ENCODE peak calls at places on chromosomes 2 and 18, in four cellular contexts. W, E, B and Z are unnamed samples.
A peak's percentile ranks its signal among the peaks of the same experiment; 100 is the strongest.

GRCh38 chr2:170929686-170930050 is 615 bp downstream of the GORASP2 start:
- DNase-seq in W (peak; percentile 68), E (no peak), B (peak; percentile 45), Z (no peak)

GRCh38 chr2:228474466-228474865 is 293.0 kb upstream of the SPHKAP start:
- DNase-seq in W (no peak), E (no peak), B (peak; percentile 1), Z (no peak)

GRCh38 chr2:205060269-205060668 is 515.0 kb downstream of the PARD3B start:
- DNase-seq in W (no peak), E (no peak), B (peak; percentile 84), Z (no peak)

GRCh38 chr2:112534826-112535225 is 7.4 kb upstream of the POLR1B start:
- DNase-seq in W (no peak), E (no peak), B (no peak), Z (no peak)

GRCh38 chr2:36659872-36660312 is 36.6 kb upstream of the VIT start:
- DNase-seq in W (no peak), E (no peak), B (peak; percentile 61), Z (no peak)

GRCh38 chr2:67318966-67319590 is 78.1 kb upstream of the ETAA1 start:
- DNase-seq in W (no peak), E (no peak), B (peak; percentile 63), Z (no peak)

GRCh38 chr2:2112416-2113131 is 218.5 kb downstream of the MYT1L start:
- DNase-seq in W (no peak), E (no peak), B (no peak), Z (no peak)

GRCh38 chr2:207792244-207792785 is 22.6 kb upstream of the FZD5 start:
- DNase-seq in W (no peak), E (no peak), B (peak; percentile 84), Z (no peak)

GRCh38 chr18:42414756-42415454 is 459.9 kb downstream of the PIK3C3 start:
- DNase-seq in W (no peak), E (no peak), B (peak; percentile 96), Z (no peak)

GRCh38 chr18:12027046-12027445 is 45.7 kb downstream of the IMPA2 start:
- DNase-seq in W (no peak), E (peak; percentile 61), B (no peak), Z (no peak)

GRCh38 chr18:22871809-22872525 is 61.2 kb upstream of the RBBP8 start:
- DNase-seq in W (no peak), E (no peak), B (peak; percentile 83), Z (no peak)

GRCh38 chr2:12173271-12173942 is 427.0 kb downstream of the LPIN1 start:
- DNase-seq in W (no peak), E (no peak), B (no peak), Z (no peak)

GRCh38 chr2:238942080-238942761 is 94.3 kb downstream of the TWIST2 start:
- DNase-seq in W (no peak), E (peak; percentile 51), B (no peak), Z (no peak)

GRCh38 chr2:164479460-164479859 is 141.8 kb downstream of the GRB14 start:
- DNase-seq in W (peak; percentile 48), E (no peak), B (peak; percentile 45), Z (peak; percentile 2)

GRCh38 chr2:47269316-47270232 is 114.5 kb upstream of the STPG4 start:
- DNase-seq in W (no peak), E (peak; percentile 84), B (peak; percentile 99), Z (no peak)

GRCh38 chr2:30459140-30459539 is 12.1 kb downstream of the LCLAT1 start:
- DNase-seq in W (no peak), E (no peak), B (no peak), Z (no peak)

GRCh38 chr2:186534406-186534805 is 48.3 kb downstream of the ZC3H15 start:
- DNase-seq in W (no peak), E (no peak), B (no peak), Z (no peak)

GRCh38 chr2:206274434-206275273 is at the start of gene ZDBF2:
- DNase-seq in W (peak; percentile 78), E (peak; percentile 69), B (peak; percentile 75), Z (peak; percentile 29)

GRCh38 chr2:70893186-70893585 is 42.5 kb upstream of the ATP6V1B1 start:
- DNase-seq in W (no peak), E (no peak), B (no peak), Z (no peak)

GRCh38 chr2:215931256-215931903 is 82.0 kb downstream of the MREG start:
- DNase-seq in W (peak; percentile 59), E (peak; percentile 69), B (peak; percentile 68), Z (peak; percentile 31)

GRCh38 chr2:156455366-156455975 is 19.3 kb downstream of the GPD2 start:
- DNase-seq in W (no peak), E (no peak), B (peak; percentile 58), Z (no peak)

GRCh38 chr2:63538409-63538808 is 49.9 kb downstream of the WDPCP start:
- DNase-seq in W (no peak), E (no peak), B (no peak), Z (no peak)

GRCh38 chr2:63544017-63544627 is 44.2 kb downstream of the WDPCP start:
- DNase-seq in W (no peak), E (no peak), B (peak; percentile 9), Z (no peak)

GRCh38 chr2:63537306-63537705 is 51.0 kb downstream of the WDPCP start:
- DNase-seq in W (no peak), E (no peak), B (peak; percentile 43), Z (no peak)

GRCh38 chr2:63545023-63545422 is 43.3 kb downstream of the WDPCP start:
- DNase-seq in W (no peak), E (no peak), B (no peak), Z (no peak)

GRCh38 chr2:63539416-63540162 is 48.7 kb downstream of the WDPCP start:
- DNase-seq in W (no peak), E (no peak), B (no peak), Z (no peak)
- H3K27ac ChIP-seq in W (no peak overlapping the region), E (no peak overlapping the region), B (no peak overlapping the region), Z (no peak overlapping the region)

GRCh38 chr2:39567507-39567906 is 98.2 kb upstream of the TMEM178A start:
- DNase-seq in W (no peak), E (no peak), B (peak; percentile 95), Z (no peak)

GRCh38 chr2:39568116-39568515 is 97.6 kb upstream of the TMEM178A start:
- DNase-seq in W (no peak), E (no peak), B (no peak), Z (no peak)

GRCh38 chr2:39570614-39571013 is 95.1 kb upstream of the TMEM178A start:
- DNase-seq in W (no peak), E (no peak), B (no peak), Z (no peak)

GRCh38 chr2:39570130-39570555 is 95.6 kb upstream of the TMEM178A start:
- DNase-seq in W (no peak), E (no peak), B (no peak), Z (no peak)

DNA sequence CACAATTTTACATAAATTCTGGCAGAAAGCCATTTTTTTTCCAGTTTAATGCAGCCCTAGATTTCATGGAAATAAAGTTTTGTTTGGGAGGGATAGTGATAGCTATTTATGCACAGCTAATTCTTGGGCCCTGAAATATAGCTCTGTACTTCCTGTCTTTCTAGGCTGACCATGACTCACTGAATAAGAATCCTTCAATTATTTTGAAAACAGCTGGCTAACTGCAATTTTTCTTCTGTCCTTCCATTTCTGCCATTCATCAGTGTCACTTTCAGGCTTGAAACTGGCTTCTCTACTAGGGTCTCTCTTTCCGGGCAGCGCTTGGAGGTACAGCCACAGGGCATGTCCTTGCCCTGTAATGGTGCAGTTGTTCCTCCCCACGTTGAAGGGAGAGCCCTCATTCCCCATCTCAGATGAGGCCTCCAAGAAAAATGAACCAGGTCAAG is 97.1 kb upstream of the TMEM178A start:
- DNase-seq in W (no peak), E (no peak), B (peak; percentile 90), Z (no peak)
- H3K27ac ChIP-seq in W (no peak overlapping the region), E (peak overlapping the region; percentile 64), B (no peak overlapping the region), Z (no peak overlapping the region)

GRCh38 chr2:140737006-140737405 is 1393.8 kb downstream of the LRP1B start:
- DNase-seq in W (no peak), E (no peak), B (no peak), Z (no peak)
- H3K27ac ChIP-seq in W (peak overlapping the region; percentile 27), E (no peak overlapping the region), B (no peak overlapping the region), Z (no peak overlapping the region)

GRCh38 chr2:240920783-240921231 is 14.7 kb downstream of the CROCC2 start:
- DNase-seq in W (peak; percentile 3), E (peak; percentile 63), B (no peak), Z (no peak)
- H3K27ac ChIP-seq in W (no peak overlapping the region), E (peak overlapping the region; percentile 37), B (peak overlapping the region; percentile 100), Z (no peak overlapping the region)

DNA sequence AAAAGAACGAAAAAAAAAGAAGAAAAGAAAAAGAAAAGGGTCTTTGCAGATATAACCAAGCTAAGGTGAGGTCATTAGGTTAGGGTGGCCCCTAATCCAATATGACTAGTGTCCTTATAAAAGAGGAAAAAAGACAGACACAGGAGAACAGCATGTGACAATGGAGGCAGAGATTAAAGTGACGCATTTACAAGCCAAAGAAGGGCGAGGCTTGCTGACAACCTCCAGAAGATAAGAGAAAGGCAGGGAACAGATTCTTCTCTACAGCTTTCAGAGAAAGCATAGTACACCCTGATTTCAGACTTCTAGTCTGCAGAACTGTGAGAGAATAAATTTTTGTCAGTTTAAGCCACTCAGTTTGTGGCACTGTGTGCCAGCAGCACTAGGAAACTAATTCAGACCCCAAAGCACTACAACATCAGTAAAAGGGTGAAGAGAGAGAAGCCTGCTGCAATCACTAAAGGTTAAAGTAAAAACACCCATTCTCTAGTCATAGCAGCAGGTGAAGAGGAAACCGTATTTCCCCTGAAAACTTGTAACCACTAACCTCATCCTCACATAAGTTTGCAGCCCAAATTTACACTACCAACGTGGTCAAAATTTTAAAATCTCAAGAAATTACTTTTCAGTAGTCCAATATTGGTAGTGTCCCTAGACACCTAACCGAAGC is 17.6 kb downstream of the REEP1 start:
- DNase-seq in W (no peak), E (no peak), B (no peak), Z (no peak)
- H3K27ac ChIP-seq in W (no peak overlapping the region), E (no peak overlapping the region), B (no peak overlapping the region), Z (no peak overlapping the region)

GRCh38 chr2:28768952-28769351 is 17.3 kb downstream of the PPP1CB start:
- DNase-seq in W (no peak), E (no peak), B (no peak), Z (no peak)
- H3K27ac ChIP-seq in W (no peak overlapping the region), E (no peak overlapping the region), B (no peak overlapping the region), Z (no peak overlapping the region)

GRCh38 chr2:68931149-68931711 is 21.5 kb downstream of the GKN2 start:
- DNase-seq in W (no peak), E (no peak), B (no peak), Z (no peak)

GRCh38 chr2:68934021-68934420 is 18.7 kb downstream of the GKN2 start:
- DNase-seq in W (no peak), E (no peak), B (no peak), Z (no peak)

GRCh38 chr2:68935471-68935870 is 17.2 kb downstream of the GKN2 start:
- DNase-seq in W (no peak), E (no peak), B (no peak), Z (no peak)

GRCh38 chr2:68931799-68932198 is 20.9 kb downstream of the GKN2 start:
- DNase-seq in W (no peak), E (no peak), B (no peak), Z (no peak)

GRCh38 chr2:68932392-68932791 is 20.3 kb downstream of the GKN2 start:
- DNase-seq in W (no peak), E (no peak), B (no peak), Z (no peak)
- H3K27ac ChIP-seq in W (no peak overlapping the region), E (no peak overlapping the region), B (no peak overlapping the region), Z (no peak overlapping the region)

DNA sequence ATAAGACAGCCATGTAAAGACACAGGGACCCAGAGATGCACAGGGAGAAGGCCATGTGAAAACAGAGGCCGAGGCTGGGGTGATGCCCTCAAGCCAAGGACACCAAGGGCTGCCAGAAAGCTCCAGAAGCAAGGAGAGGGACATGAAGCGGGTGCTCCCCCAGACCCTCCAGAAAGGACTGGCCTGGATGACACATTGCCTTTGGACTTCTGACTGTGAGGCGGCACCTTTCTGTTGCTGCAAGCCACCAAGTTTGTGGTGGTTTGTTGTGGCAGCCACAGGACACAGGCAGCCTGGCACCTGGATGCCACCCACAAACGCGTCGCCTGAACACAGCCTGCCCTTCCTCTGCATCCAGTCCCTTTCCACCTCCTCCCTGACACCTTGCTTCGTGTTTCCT is 67.1 kb downstream of the RHOB start:
- DNase-seq in W (no peak), E (no peak), B (no peak), Z (no peak)
- H3K27ac ChIP-seq in W (no peak overlapping the region), E (no peak overlapping the region), B (peak overlapping the region; percentile 78), Z (no peak overlapping the region)